ENCODE peak calls at places on chromosomes 12 and 14, in ten cellular contexts. F, G, A, K, N, W, M, J, L and B are unnamed samples.

GRCh38 chr14:99435327-99435726 is 45.3 kb downstream of the SETD3 start:
- DNase-seq in F (no peak), A (no peak), G (no peak), M (no peak), K (no peak), W (no peak), L (no peak), N (no peak), J (no peak), B (peak)

GRCh38 chr12:25775968-25776367 is 182.5 kb upstream of the RASSF8 start:
- DNase-seq in K (no peak), G (no peak), J (no peak), N (no peak), M (no peak), A (no peak), L (peak), W (no peak), F (no peak), B (no peak)

GRCh38 chr12:126700115-126700514 is 1566.9 kb upstream of the TMEM132C start:
- DNase-seq in J (no peak), F (no peak), L (no peak), W (peak), G (no peak), A (no peak), N (no peak), K (no peak), M (no peak), B (no peak)

GRCh38 chr14:37573355-37573754 is 21.7 kb downstream of the FOXA1 start:
- DNase-seq in G (peak), W (no peak), A (no peak), L (no peak), K (no peak), M (no peak), N (no peak), J (no peak), F (no peak), B (no peak)

GRCh38 chr14:88993946-88994345 is 169.5 kb downstream of the TTC8 start:
- DNase-seq in A (no peak), J (peak), W (no peak), N (no peak), F (no peak), M (no peak), K (no peak), L (peak), G (no peak), B (peak)

GRCh38 chr14:104428333-104428851 is 151.2 kb upstream of the C14orf180 start:
- DNase-seq in G (no peak), L (no peak), F (no peak), J (no peak), W (no peak), A (no peak), K (no peak), N (no peak), M (no peak), B (no peak)

GRCh38 chr12:1869145-1869544 is 48.8 kb downstream of the LRTM2 start:
- DNase-seq in M (no peak), L (no peak), W (no peak), A (no peak), K (no peak), J (no peak), N (no peak), G (no peak), F (no peak), B (no peak)

GRCh38 chr12:64998327-64999156 is 122.6 kb downstream of the WIF1 start:
- DNase-seq in W (no peak), F (peak), N (no peak), K (no peak), L (peak), G (no peak), J (no peak), A (no peak), M (no peak), B (no peak)

GRCh38 chr12:230925-231671 is 17.1 kb upstream of the SLC6A12 start:
- DNase-seq in G (no peak), F (no peak), A (no peak), N (no peak), W (peak), K (no peak), L (no peak), M (no peak), J (no peak), B (no peak)

GRCh38 chr12:76685246-76685678 is 78.7 kb upstream of the ZDHHC17 start:
- DNase-seq in N (no peak), G (peak), W (peak), J (peak), M (no peak), K (peak), F (no peak), A (no peak), L (no peak), B (peak)

GRCh38 chr14:105063041-105063440 is 2.2 kb downstream of the GPR132 start:
- DNase-seq in N (no peak), A (no peak), W (no peak), L (no peak), F (no peak), K (no peak), M (no peak), J (no peak), G (no peak), B (no peak)

GRCh38 chr14:68807148-68807600 is 14.3 kb upstream of the ZFP36L1 start:
- DNase-seq in F (peak), L (no peak), M (no peak), K (no peak), W (peak), J (no peak), N (peak), G (no peak), A (no peak), B (peak)

GRCh38 chr12:109716512-109717389 is 3.1 kb downstream of the FAM222A start:
- DNase-seq in A (no peak), J (no peak), G (no peak), F (no peak), L (no peak), M (no peak), W (no peak), K (peak), N (peak), B (no peak)

GRCh38 chr12:92191061-92191460 is 45.4 kb upstream of the BTG1 start:
- DNase-seq in L (no peak), A (no peak), K (no peak), W (no peak), G (no peak), F (no peak), J (no peak), M (no peak), N (no peak), B (no peak)

GRCh38 chr12:77118696-77119095 is 53.3 kb upstream of the E2F7 start:
- DNase-seq in J (no peak), L (peak), W (no peak), K (no peak), N (no peak), M (no peak), A (no peak), F (no peak), G (no peak), B (peak)

GRCh38 chr14:102746568-102747438 is 30.4 kb upstream of the TRAF3 start:
- DNase-seq in K (no peak), F (no peak), M (no peak), A (no peak), W (no peak), G (no peak), N (no peak), L (no peak), J (no peak), B (no peak)